ENCODE peak calls at places on chromosomes 2 and 18, in five cellular contexts. R is neuronal stem cell, Z is H9, X is H1, E is trophoblast cell. J is an unnamed sample.

GRCh38 chr2:210727549-210727948 is 171.2 kb downstream of the CPS1 start:
- DNase-seq in R (no peak), Z (no peak), X (no peak), E (no peak), J (no peak)

GRCh38 chr2:49153231-49153630 is 1.1 kb downstream of the FSHR start:
- DNase-seq in R (no peak), Z (no peak), X (no peak), E (no peak), J (no peak)

GRCh38 chr18:79698668-79699335 is 19.2 kb downstream of the CTDP1 start:
- DNase-seq in R (no peak), Z (no peak), X (no peak), E (no peak), J (peak)

GRCh38 chr2:136068828-136069227 is 49.1 kb downstream of the CXCR4 start:
- DNase-seq in R (no peak), Z (no peak), X (no peak), E (no peak), J (no peak)

GRCh38 chr2:174794851-174795374 is 30.6 kb upstream of the CHRNA1 start:
- DNase-seq in R (no peak), Z (no peak), X (no peak), E (no peak), J (no peak)

GRCh38 chr2:162196611-162197010 is 44.6 kb upstream of the GCG start:
- DNase-seq in R (no peak), Z (no peak), X (no peak), E (peak), J (peak)

GRCh38 chr2:200466703-200467418 is 43.0 kb downstream of the KCTD18 start:
- DNase-seq in R (no peak), Z (no peak), X (no peak), E (no peak), J (no peak)

GRCh38 chr2:23457990-23458689 is 73.2 kb downstream of the KLHL29 start:
- DNase-seq in R (no peak), Z (no peak), X (no peak), E (peak), J (no peak)

GRCh38 chr2:239763433-239764097 is 261.6 kb downstream of the NDUFA10 start:
- DNase-seq in R (no peak), Z (peak), X (no peak), E (no peak), J (no peak)

GRCh38 chr2:53826587-53827397 is 33.0 kb downstream of the GPR75 start:
- DNase-seq in R (no peak), Z (no peak), X (no peak), E (no peak), J (peak)

GRCh38 chr2:2569836-2570235 is 238.8 kb upstream of the MYT1L start:
- DNase-seq in R (no peak), Z (no peak), X (no peak), E (no peak), J (no peak)

GRCh38 chr2:13481201-13481600 is 764.5 kb downstream of the TRIB2 start:
- DNase-seq in R (no peak), Z (no peak), X (no peak), E (peak), J (no peak)

GRCh38 chr2:13485256-13485655 is 768.5 kb downstream of the TRIB2 start:
- DNase-seq in R (no peak), Z (no peak), X (no peak), E (no peak), J (no peak)

GRCh38 chr2:13474538-13474937 is 757.8 kb downstream of the TRIB2 start:
- DNase-seq in R (no peak), Z (no peak), X (no peak), E (no peak), J (no peak)

DNA sequence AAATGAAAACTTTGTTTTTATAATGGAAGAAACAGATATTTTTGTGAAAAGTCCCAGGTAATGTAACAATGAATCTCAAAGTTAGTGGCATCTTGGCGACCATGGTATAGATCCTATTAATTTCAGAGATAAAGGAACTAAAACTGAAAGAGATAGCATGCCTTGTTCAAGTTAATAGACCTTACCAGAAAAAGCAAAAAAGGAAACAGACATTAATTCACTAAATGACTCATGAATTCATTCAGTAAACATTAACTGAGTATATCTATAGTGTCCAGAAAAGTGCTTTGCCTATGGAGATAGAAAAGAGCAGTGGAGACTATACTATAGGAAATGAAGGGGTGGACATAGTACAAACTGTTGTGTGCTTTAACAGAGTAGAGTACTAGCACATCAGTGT is 763.3 kb downstream of the TRIB2 start:
- DNase-seq in R (no peak), Z (no peak), X (no peak), E (no peak), J (no peak)
- H2BK12ac ChIP-seq in R (no peak), Z (no peak), X (no peak), E (no peak), J (no peak)

DNA sequence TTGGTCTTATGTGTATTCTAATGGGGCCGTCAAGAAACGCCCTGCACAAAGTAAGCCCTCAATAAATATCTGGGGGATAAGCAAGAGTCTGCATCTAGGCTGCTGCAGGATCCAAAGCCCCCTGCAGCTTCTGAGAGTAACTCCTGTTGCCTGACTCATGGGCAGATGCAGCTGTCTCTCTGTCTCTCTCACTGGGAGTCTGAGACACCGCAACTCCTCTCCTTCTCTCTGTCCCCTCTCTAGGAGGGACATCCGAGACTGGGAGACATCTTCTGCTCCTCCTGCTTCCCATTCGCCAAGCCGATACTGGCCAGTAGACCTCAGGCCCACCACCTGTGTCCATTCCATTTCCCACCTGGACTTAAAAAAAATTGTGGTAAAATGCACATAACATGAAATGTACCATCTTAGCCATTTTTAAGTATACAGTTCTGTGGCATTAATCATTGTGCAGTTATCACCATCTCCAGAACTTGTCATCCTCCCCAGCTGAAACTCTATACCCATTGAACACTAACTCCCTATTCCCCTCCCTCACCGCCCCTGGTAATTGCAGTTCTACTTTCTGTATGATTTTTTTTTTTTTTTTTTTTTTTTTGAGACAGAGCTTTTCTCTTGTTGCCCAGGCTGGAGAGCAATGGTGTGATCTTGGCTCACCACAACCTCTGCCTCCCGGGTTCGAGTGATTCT is 20.1 kb downstream of the DYSF start:
- DNase-seq in R (no peak), Z (no peak), X (no peak), E (no peak), J (no peak)
- H3K18ac ChIP-seq in R (no peak), Z (no peak), X (no peak), E (no peak), J (no peak)

GRCh38 chr18:68438536-68438935 is 276.4 kb downstream of the TMX3 start:
- DNase-seq in R (no peak), Z (no peak), X (no peak), E (peak), J (no peak)
- H3K4me2 ChIP-seq in R (no peak), Z (no peak), X (no peak), E (no peak), J (no peak)

DNA sequence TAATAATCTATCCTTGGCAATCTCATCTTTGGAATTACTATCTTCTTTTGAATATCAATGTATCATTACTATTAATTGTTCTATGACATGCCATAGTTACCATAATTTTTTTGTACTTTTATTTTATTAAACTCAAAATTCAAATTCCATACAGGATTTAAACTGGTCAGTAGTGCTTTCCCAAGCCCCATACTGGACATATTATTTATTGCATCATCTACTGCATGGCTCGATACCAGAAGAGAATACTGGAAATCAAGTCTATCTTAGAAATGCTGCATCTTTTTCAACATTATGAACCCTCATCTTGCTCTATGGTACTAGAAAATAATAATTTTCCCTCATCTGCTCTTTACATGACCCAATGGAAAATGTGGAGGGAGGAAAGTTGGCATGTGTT is 9.4 kb upstream of the PDE1A start:
- DNase-seq in R (no peak), Z (no peak), X (no peak), E (no peak), J (no peak)
- H2BK12ac ChIP-seq in R (no peak), Z (no peak), X (no peak), E (no peak), J (no peak)

GRCh38 chr2:10286216-10287037 is 16.3 kb upstream of the HPCAL1 start:
- DNase-seq in R (no peak), Z (no peak), X (no peak), E (no peak), J (no peak)
- H3K18ac ChIP-seq in R (peak), Z (no peak), X (no peak), E (no peak), J (peak)

GRCh38 chr2:158931577-158931976 is 36.9 kb upstream of the TANC1 start:
- DNase-seq in R (peak), Z (no peak), X (no peak), E (no peak), J (peak)
- H3K4me2 ChIP-seq in R (no peak), Z (no peak), X (no peak), E (no peak), J (no peak)

J was measured in mesenchymal stem cell.